ENCODE peak calls at places on chromosomes 6 and 20, in eight cellular contexts. U is H1, J is ovary, X is sigmoid colon, P is K562, C is upper lobe of left lung, K is tibial nerve, Y is stomach. F is an unnamed sample. For H3K36me3, the result is how much of the 10 kb centered on the place peaks cover.

GRCh38 chr6:107653183-107653580 is 163.3 kb downstream of the SOBP start:
- DNase-seq in J (no peak), X (no peak), K (no peak), U (no peak), P (peak), Y (no peak), C (no peak), F (no peak)

GRCh38 chr6:36857325-36857724 is 17.3 kb downstream of the PPIL1 start:
- DNase-seq in U (no peak), X (no peak), K (no peak), J (no peak), C (no peak), P (no peak), Y (no peak), F (no peak)

GRCh38 chr20:33554914-33555420 is 65.1 kb downstream of the CBFA2T2 start:
- DNase-seq in Y (no peak), P (peak), X (no peak), J (no peak), K (no peak), U (no peak), C (peak), F (no peak)

GRCh38 chr6:4790158-4790899 is 14.1 kb downstream of the CDYL start:
- DNase-seq in Y (no peak), X (no peak), J (no peak), C (no peak), U (no peak), K (no peak), P (no peak), F (no peak)

GRCh38 chr6:157456524-157456829 is 75.5 kb downstream of the ZDHHC14 start:
- DNase-seq in K (no peak), X (no peak), J (no peak), C (no peak), Y (no peak), P (no peak), U (no peak), F (no peak)

GRCh38 chr6:34143884-34144580 is 1.9 kb downstream of the GRM4 start:
- DNase-seq in P (peak), X (no peak), J (peak), C (no peak), U (no peak), Y (no peak), K (no peak), F (no peak)

GRCh38 chr6:84652356-84653026 is 111.9 kb downstream of the TBX18 start:
- DNase-seq in X (no peak), C (no peak), J (no peak), U (no peak), K (no peak), P (no peak), Y (no peak), F (no peak)

GRCh38 chr20:50913976-50914375 is 17.3 kb downstream of the ADNP start:
- DNase-seq in Y (no peak), K (no peak), P (peak), U (no peak), J (no peak), X (no peak), C (no peak), F (no peak)

GRCh38 chr6:146650799-146651481 is 52.2 kb downstream of the ADGB start:
- DNase-seq in C (no peak), J (no peak), Y (no peak), K (no peak), X (no peak), U (no peak), P (no peak), F (no peak)

GRCh38 chr6:10962673-10963072 is 75.8 kb downstream of the SYCP2L start:
- DNase-seq in C (no peak), K (no peak), U (no peak), X (no peak), Y (no peak), J (no peak), P (no peak), F (no peak)

GRCh38 chr6:30260036-30260504 is 46.9 kb upstream of the TRIM26 start:
- DNase-seq in C (no peak), P (no peak), U (no peak), X (no peak), K (no peak), J (no peak), Y (no peak), F (no peak)

GRCh38 chr6:130211697-130212096 is 11.1 kb downstream of the SAMD3 start:
- DNase-seq in C (no peak), J (no peak), P (no peak), X (no peak), U (no peak), Y (no peak), K (no peak), F (no peak)

GRCh38 chr20:15582146-15582776 is 991.0 kb downstream of the KIF16B start:
- DNase-seq in J (no peak), C (no peak), P (no peak), X (no peak), U (no peak), Y (no peak), K (no peak), F (no peak)

GRCh38 chr6:169058634-169059033 is 195.0 kb downstream of the THBS2 start:
- DNase-seq in C (no peak), P (no peak), K (no peak), Y (no peak), U (no peak), J (no peak), X (no peak), F (no peak)

GRCh38 chr20:14494355-14494754 is 156.9 kb upstream of the FLRT3 start:
- DNase-seq in X (no peak), U (no peak), C (no peak), P (no peak), Y (no peak), J (no peak), K (no peak), F (no peak)
- TF ChIP-seq EP300 in X (no peak), U (no peak), C (no peak), P (no peak), Y (no peak), J (no peak), K (no peak), F (no peak)

GRCh38 chr6:73134588-73134987 is 90.7 kb downstream of the KHDC1L start:
- DNase-seq in Y (no peak), U (peak), C (peak), P (peak), X (no peak), K (no peak), J (no peak), F (peak)
- TF ChIP-seq CTCF in Y (no peak), U (peak), C (no peak), P (peak), X (no peak), K (no peak), J (no peak), F (no peak)

DNA sequence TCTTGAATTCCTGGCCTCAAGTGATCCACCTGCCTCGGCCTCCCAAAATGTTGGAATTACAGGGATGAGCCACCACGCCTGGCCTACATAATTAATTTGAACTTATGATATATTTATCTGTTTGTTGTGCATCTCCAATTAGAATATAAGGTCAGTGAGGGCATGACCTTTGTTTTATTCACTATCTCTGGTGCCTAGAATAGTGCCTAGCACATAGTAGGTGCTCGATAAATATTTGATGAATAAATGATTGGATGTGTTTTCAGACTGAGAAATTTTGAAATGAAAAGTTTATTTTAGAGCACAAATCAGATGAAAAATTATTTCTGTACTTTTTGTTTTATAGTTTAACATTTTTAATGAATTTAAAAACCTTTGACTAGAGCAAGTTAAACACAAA is 19.4 kb upstream of the VEGFA start:
- DNase-seq in X (no peak), Y (no peak), U (no peak), K (no peak), P (no peak), C (no peak), J (no peak), F (no peak)
- H3K36me3 ChIP-seq in X (under half), Y (under half), U (under half), K (under half), P (under half), C (under half), J (under half), F (under half)

GRCh38 chr20:62578294-62578897 is 63.9 kb upstream of the SLCO4A1 start:
- DNase-seq in K (no peak), X (no peak), J (no peak), U (no peak), P (peak), Y (no peak), C (no peak), F (no peak)

GRCh38 chr20:62581806-62582205 is 60.5 kb upstream of the SLCO4A1 start:
- DNase-seq in Y (no peak), J (no peak), C (no peak), P (no peak), U (no peak), K (no peak), X (no peak), F (no peak)

GRCh38 chr20:62581308-62581707 is 61.0 kb upstream of the SLCO4A1 start:
- DNase-seq in Y (no peak), X (no peak), K (no peak), P (no peak), C (no peak), J (no peak), U (no peak), F (no peak)

GRCh38 chr20:62580733-62581132 is 61.6 kb upstream of the SLCO4A1 start:
- DNase-seq in Y (no peak), J (no peak), C (no peak), U (no peak), P (no peak), X (no peak), K (no peak), F (no peak)

GRCh38 chr20:62580052-62580451 is 62.3 kb upstream of the SLCO4A1 start:
- DNase-seq in P (no peak), J (no peak), K (no peak), C (no peak), X (no peak), Y (no peak), U (no peak), F (no peak)
- TF ChIP-seq EP300 in P (no peak), J (no peak), K (no peak), C (no peak), X (no peak), Y (no peak), U (no peak), F (no peak)

GRCh38 chr20:47521059-47521808 is 19.5 kb downstream of the NCOA3 start:
- DNase-seq in P (no peak), J (no peak), U (no peak), X (no peak), C (no peak), K (no peak), Y (no peak), F (no peak)
- TF ChIP-seq CTCF in P (peak), J (no peak), U (peak), X (no peak), C (no peak), K (no peak), Y (no peak), F (no peak)

GRCh38 chr6:7568021-7568420 is 22.0 kb upstream of the SNRNP48 start:
- DNase-seq in C (no peak), U (no peak), X (no peak), K (no peak), Y (no peak), P (no peak), J (no peak), F (no peak)
- H3K36me3 ChIP-seq in C (under half), U (under half), X (under half), K (under half), Y (under half), P (under half), J (under half), F (under half)

DNA sequence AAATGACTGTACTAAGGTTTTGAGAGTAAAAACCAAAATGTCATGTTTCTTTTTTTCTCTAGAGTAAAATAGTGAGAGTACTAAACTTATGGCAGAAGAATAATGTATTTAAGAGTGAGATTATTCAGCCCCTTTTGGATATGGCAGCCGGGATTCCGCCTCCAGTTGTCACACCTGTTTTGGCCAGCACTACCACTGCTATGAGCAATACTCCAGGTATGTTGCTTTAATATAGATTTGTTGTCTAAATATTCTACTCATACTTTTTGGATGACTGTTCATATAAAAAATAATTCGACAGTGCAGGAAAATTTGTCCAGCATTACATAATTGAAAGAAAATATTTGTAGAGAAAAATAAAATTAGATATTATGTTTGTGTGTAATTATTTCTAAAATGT is 59.5 kb downstream of the SCAF8 start:
- DNase-seq in C (no peak), P (no peak), U (no peak), X (no peak), K (no peak), Y (no peak), J (no peak), F (no peak)
- TF ChIP-seq EP300 in C (no peak), P (no peak), U (no peak), X (no peak), K (no peak), Y (no peak), J (no peak), F (no peak)

GRCh38 chr6:12291785-12292604 is 1.8 kb downstream of the EDN1 start:
- DNase-seq in C (peak), J (no peak), P (no peak), U (no peak), K (no peak), X (no peak), Y (peak), F (peak)
- TF ChIP-seq CTCF in C (no peak), J (no peak), P (no peak), U (no peak), K (no peak), X (no peak), Y (no peak), F (peak)

DNA sequence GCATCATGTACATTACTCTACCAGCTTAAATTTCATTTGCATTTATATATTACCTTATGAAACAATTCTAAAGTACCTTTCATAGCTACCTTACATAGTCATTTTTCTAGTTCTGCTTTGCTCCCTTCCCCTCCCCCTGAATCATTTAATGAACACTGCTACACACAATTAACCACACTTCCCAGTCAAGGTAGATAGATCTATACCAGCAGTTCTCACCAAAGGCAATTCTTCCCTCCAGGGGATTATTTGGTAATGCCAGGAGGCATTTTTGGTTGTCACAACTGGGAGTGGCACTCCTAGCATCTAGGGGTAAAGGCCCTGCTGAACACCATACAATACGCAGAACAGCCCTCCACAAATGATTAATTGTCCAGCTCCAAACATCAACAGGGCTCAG is 143.9 kb upstream of the SHLD1 start:
- DNase-seq in K (no peak), X (no peak), P (no peak), C (no peak), Y (no peak), U (no peak), J (no peak), F (no peak)
- H3K36me3 ChIP-seq in K (under half), X (under half), P (under half), C (under half), Y (under half), U (under half), J (under half), F (under half)

F was measured in transverse colon.